ENCODE peak calls at places on chromosomes 2 and 18, in five cellular contexts. O is cardiac septum; N is ovary; U is AG09319; H is activated CD4-positive, CD25-positive, alpha-beta regulatory T cell. T is an unnamed sample.

GRCh38 chr18:34624551-34624950 is 85.5 kb upstream of the DTNA start:
- DNase-seq in N (no peak), H (no peak), U (no peak), O (no peak), T (no peak)

GRCh38 chr18:73985855-73986254 is 161.8 kb downstream of the FBXO15 start:
- DNase-seq in O (no peak), N (no peak), H (no peak), U (no peak), T (no peak)

GRCh38 chr2:136108461-136108860 is 9.5 kb downstream of the CXCR4 start:
- DNase-seq in H (no peak), O (no peak), N (no peak), U (no peak), T (no peak)

GRCh38 chr2:218269900-218270720 is at the start of the genes AAMP and PNKD:
- DNase-seq in H (peak; percentile 99), N (peak; percentile 100), U (peak; percentile 99), O (peak; percentile 100), T (peak; percentile 94)

GRCh38 chr2:237677951-237678481 is 50.6 kb downstream of the LRRFIP1 start:
- DNase-seq in O (no peak), N (peak; percentile 73), H (no peak), U (no peak), T (no peak)

GRCh38 chr2:38723173-38723572 is 28.0 kb downstream of the SRSF7 start:
- DNase-seq in N (no peak), O (no peak), H (no peak), U (no peak), T (no peak)

GRCh38 chr2:179692610-179693009 is 168.8 kb downstream of the ZNF385B start:
- DNase-seq in N (no peak), O (no peak), U (no peak), H (no peak), T (no peak)

GRCh38 chr2:76178610-76179009 is 467.9 kb upstream of the GCFC2 start:
- DNase-seq in O (no peak), U (no peak), N (no peak), H (no peak), T (no peak)